ENCODE peak calls at places on chromosomes 12 and 14, in seven cellular contexts. S is endodermal cell, G is neuronal stem cell, L is WERI-Rb-1, Q is NT2/D1, O is Panc1, E is AG04450. U is an unnamed sample.
A peak's percentile ranks its signal among the peaks of the same experiment; 100 is the strongest.

GRCh38 chr12:104280703-104281458 is 22.7 kb upstream of the EID3 start:
- DNase-seq in S (no peak), G (no peak), L (no peak), Q (no peak), O (no peak), E (peak; percentile 85), U (peak; percentile 70)

GRCh38 chr14:88791629-88792571 is 853 bp downstream of the EML5 start:
- DNase-seq in S (peak; percentile 60), G (peak; percentile 12), L (peak; percentile 33), Q (no peak), O (no peak), E (no peak), U (peak; percentile 0)

GRCh38 chr14:95316826-95317225 is 2.9 kb downstream of the CLMN start:
- DNase-seq in S (no peak), G (no peak), L (peak; percentile 79), Q (no peak), O (no peak), E (no peak), U (no peak)

GRCh38 chr14:76371066-76371465 is 4.9 kb upstream of the ESRRB start:
- DNase-seq in S (no peak), G (no peak), L (no peak), Q (no peak), O (no peak), E (no peak), U (no peak)

GRCh38 chr14:65302571-65303184 is 109.9 kb upstream of the FUT8 start:
- DNase-seq in S (no peak), G (no peak), L (no peak), Q (no peak), O (no peak), E (no peak), U (no peak)

GRCh38 chr12:100484891-100485511 is 11.3 kb downstream of the NR1H4 start:
- DNase-seq in S (no peak), G (no peak), L (no peak), Q (no peak), O (no peak), E (no peak), U (no peak)

GRCh38 chr14:86639146-86639545 is 1109.2 kb downstream of the FLRT2 start:
- DNase-seq in S (no peak), G (no peak), L (no peak), Q (no peak), O (no peak), E (no peak), U (no peak)

GRCh38 chr12:12696562-12697383 is 790 bp upstream of the GPR19 start:
- DNase-seq in S (peak; percentile 95), G (peak; percentile 77), L (peak; percentile 86), Q (peak; percentile 92), O (no peak), E (peak; percentile 61), U (peak; percentile 66)

GRCh38 chr12:43282106-43282505 is 269.9 kb downstream of the ADAMTS20 start:
- DNase-seq in S (no peak), G (no peak), L (no peak), Q (no peak), O (no peak), E (no peak), U (no peak)

DNA sequence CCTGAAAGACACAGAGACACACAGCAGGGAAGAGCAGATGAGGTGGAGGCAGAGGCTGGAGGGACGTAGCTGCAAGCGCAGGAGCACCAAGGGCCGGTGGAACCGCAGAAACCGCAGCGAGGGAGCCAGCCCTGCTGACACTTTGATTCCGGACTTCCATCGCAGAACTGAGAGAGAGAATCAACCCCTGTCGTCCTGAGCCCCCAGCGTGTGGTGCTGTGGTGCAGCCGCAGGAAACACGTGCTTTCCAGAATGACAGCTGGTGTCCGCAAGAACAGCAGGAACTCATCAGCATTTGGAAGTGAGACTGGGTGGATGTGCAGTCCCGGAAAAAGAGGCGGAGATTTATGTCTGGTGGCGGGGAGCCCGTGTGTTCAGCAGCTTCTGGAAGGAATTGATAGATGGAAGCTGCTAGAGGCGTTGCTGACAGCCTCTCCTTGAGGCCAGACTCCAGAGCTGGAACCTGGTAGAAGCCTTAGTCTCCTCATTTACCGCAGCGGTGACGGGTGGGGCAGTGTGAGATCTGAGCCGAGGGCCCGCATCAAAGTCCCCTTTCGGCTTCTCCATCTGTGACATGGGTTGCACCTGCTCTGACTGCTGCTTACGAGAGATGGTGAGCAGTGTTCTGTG is 21.9 kb upstream of the KLC1 start:
- DNase-seq in S (peak; percentile 65), G (no peak), L (peak; percentile 83), Q (no peak), O (no peak), E (peak; percentile 80), U (peak; percentile 75)
- H3K4me3 ChIP-seq in S (no peak overlapping the region), G (no peak overlapping the region), L (no peak overlapping the region), Q (peak overlapping the region; percentile 0), O (peak overlapping the region; percentile 24), E (peak overlapping the region; percentile 35), U (peak overlapping the region; percentile 14)

GRCh38 chr14:84750763-84751554 is 779.0 kb upstream of the FLRT2 start:
- DNase-seq in S (no peak), G (no peak), L (no peak), Q (no peak), O (no peak), E (peak; percentile 18), U (no peak)
- H3K9me3 ChIP-seq in S (peaks cover 20% of the 10 kb centered on the region), G (no peaks in the 10 kb centered on the region), L (no peaks in the 10 kb centered on the region), Q (no peaks in the 10 kb centered on the region), O (no peaks in the 10 kb centered on the region), E (no peaks in the 10 kb centered on the region), U (no peaks in the 10 kb centered on the region)

GRCh38 chr14:56081139-56081538 is 37.1 kb upstream of the PELI2 start:
- DNase-seq in S (no peak), G (no peak), L (no peak), Q (no peak), O (no peak), E (no peak), U (no peak)
- H3K27me3 ChIP-seq in S (peaks cover 17% of the 10 kb centered on the region), G (no peaks in the 10 kb centered on the region), L (no peaks in the 10 kb centered on the region), Q (no peaks in the 10 kb centered on the region), O (peaks cover 3% of the 10 kb centered on the region), E (peaks cover 11% of the 10 kb centered on the region), U (no peaks in the 10 kb centered on the region)

GRCh38 chr14:30165255-30165654 is 237.6 kb upstream of the PRKD1 start:
- DNase-seq in S (no peak), G (no peak), L (no peak), Q (no peak), O (no peak), E (no peak), U (no peak)
- H3K4me3 ChIP-seq in S (no peak overlapping the region), G (no peak overlapping the region), L (no peak overlapping the region), Q (no peak overlapping the region), O (no peak overlapping the region), E (no peak overlapping the region), U (no peak overlapping the region)

DNA sequence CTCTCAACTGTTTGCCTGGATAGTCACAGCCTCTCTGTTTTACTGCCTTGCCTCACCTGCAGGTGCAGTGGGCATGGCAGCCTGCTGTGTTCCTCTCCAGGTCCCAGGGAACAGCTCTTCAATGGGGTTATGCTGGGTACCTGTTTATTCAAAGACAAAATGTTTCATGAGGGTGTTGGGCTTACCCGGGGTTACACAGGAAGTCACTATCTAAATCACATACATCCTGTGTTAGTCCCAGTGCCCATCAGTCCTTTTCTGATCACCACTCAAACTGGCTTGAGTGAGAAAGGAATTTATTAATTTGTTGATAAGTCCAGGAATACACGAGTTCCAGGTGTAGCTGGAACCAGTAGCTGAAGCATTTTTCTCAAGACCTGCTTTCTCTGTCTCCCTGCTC is 1503.6 kb upstream of the TMEM132C start:
- DNase-seq in S (no peak), G (no peak), L (no peak), Q (no peak), O (no peak), E (no peak), U (no peak)
- H3K9me3 ChIP-seq in S (peaks cover 45% of the 10 kb centered on the region), G (peaks cover 8% of the 10 kb centered on the region), L (peaks cover 17% of the 10 kb centered on the region), Q (peaks cover 24% of the 10 kb centered on the region), O (no peaks in the 10 kb centered on the region), E (peaks cover 28% of the 10 kb centered on the region), U (peaks cover 25% of the 10 kb centered on the region)

U was measured in MG63.